ENCODE peak calls at places on chromosomes 4 and X, in four cellular contexts. One of them, this sample, is unnamed.

GRCh38 chr4:187317799-187318198 is 594.1 kb upstream of the FAT1 start:
- DNase-seq in fibroblast of pulmonary artery: no peak
- DNase-seq in IMR-90: no peak
- DNase-seq in heart right ventricle: no peak
- DNase-seq in this sample: no peak

GRCh38 chr4:41022116-41022515 is 192.2 kb downstream of the APBB2 start:
- DNase-seq in heart right ventricle: no peak
- DNase-seq in fibroblast of pulmonary artery: no peak
- DNase-seq in IMR-90: no peak
- DNase-seq in this sample: no peak

GRCh38 chr4:20486433-20486832 is 213.8 kb upstream of the PACRGL start:
- DNase-seq in heart right ventricle: no peak
- DNase-seq in IMR-90: no peak
- DNase-seq in fibroblast of pulmonary artery: no peak
- DNase-seq in this sample: no peak

GRCh38 chr4:123699823-123700822 is 303.5 kb downstream of the SPRY1 start:
- DNase-seq in heart right ventricle: peak
- DNase-seq in IMR-90: peak
- DNase-seq in fibroblast of pulmonary artery: peak
- DNase-seq in this sample: no peak

GRCh38 chr4:91325495-91325894 is 978.3 kb upstream of the GRID2 start:
- DNase-seq in heart right ventricle: no peak
- DNase-seq in fibroblast of pulmonary artery: peak
- DNase-seq in IMR-90: no peak
- DNase-seq in this sample: no peak

GRCh38 chr4:113316879-113317278 is 267.4 kb downstream of the ANK2 start:
- DNase-seq in heart right ventricle: peak
- DNase-seq in fibroblast of pulmonary artery: no peak
- DNase-seq in IMR-90: no peak
- DNase-seq in this sample: no peak

GRCh38 chr4:113502476-113502875 is 259.1 kb downstream of the CAMK2D start:
- DNase-seq in heart right ventricle: no peak
- DNase-seq in fibroblast of pulmonary artery: peak
- DNase-seq in IMR-90: peak
- DNase-seq in this sample: no peak

GRCh38 chr4:69787879-69788278 is 27.5 kb upstream of the SULT1B1 start:
- DNase-seq in heart right ventricle: no peak
- DNase-seq in fibroblast of pulmonary artery: no peak
- DNase-seq in IMR-90: peak
- DNase-seq in this sample: no peak

GRCh38 chrX:21989415-21989814 is 42.7 kb upstream of the PHEX start:
- DNase-seq in IMR-90: no peak
- DNase-seq in fibroblast of pulmonary artery: no peak
- DNase-seq in heart right ventricle: no peak
- DNase-seq in this sample: no peak

GRCh38 chr4:7185487-7186030 is 6.8 kb upstream of the SORCS2 start:
- DNase-seq in fibroblast of pulmonary artery: no peak
- DNase-seq in heart right ventricle: no peak
- DNase-seq in IMR-90: no peak
- DNase-seq in this sample: no peak

GRCh38 chr4:159071178-159071968 is 31.5 kb upstream of the RAPGEF2 start:
- DNase-seq in IMR-90: peak
- DNase-seq in heart right ventricle: no peak
- DNase-seq in fibroblast of pulmonary artery: peak
- DNase-seq in this sample: no peak

GRCh38 chr4:21593268-21594002 is 355.1 kb downstream of the KCNIP4 start:
- DNase-seq in IMR-90: no peak
- DNase-seq in fibroblast of pulmonary artery: peak
- DNase-seq in heart right ventricle: no peak
- DNase-seq in this sample: no peak

GRCh38 chrX:107205770-107206696 is at the start of the genes DNAAF6 and NUP62CL:
- DNase-seq in fibroblast of pulmonary artery: peak
- DNase-seq in heart right ventricle: peak
- DNase-seq in IMR-90: no peak
- DNase-seq in this sample: peak

GRCh38 chr4:148998719-148999118 is 556.5 kb upstream of the NR3C2 start:
- DNase-seq in heart right ventricle: no peak
- DNase-seq in IMR-90: peak
- DNase-seq in fibroblast of pulmonary artery: peak
- DNase-seq in this sample: no peak

GRCh38 chr4:24067781-24068193 is 177.9 kb upstream of the PPARGC1A start:
- DNase-seq in heart right ventricle: peak
- DNase-seq in IMR-90: peak
- DNase-seq in fibroblast of pulmonary artery: peak
- DNase-seq in this sample: peak

GRCh38 chrX:153501530-153501929 is 6.8 kb downstream of the BGN start:
- DNase-seq in heart right ventricle: no peak
- DNase-seq in fibroblast of pulmonary artery: no peak
- DNase-seq in IMR-90: no peak
- DNase-seq in this sample: no peak

GRCh38 chrX:153500676-153501280 is 6.0 kb downstream of the BGN start:
- DNase-seq in fibroblast of pulmonary artery: no peak
- DNase-seq in IMR-90: no peak
- DNase-seq in heart right ventricle: no peak
- DNase-seq in this sample: no peak

GRCh38 chrX:153498453-153498852 is 3.7 kb downstream of the BGN start:
- DNase-seq in IMR-90: no peak
- DNase-seq in fibroblast of pulmonary artery: no peak
- DNase-seq in heart right ventricle: no peak
- DNase-seq in this sample: no peak

GRCh38 chrX:153499876-153500275 is 5.1 kb downstream of the BGN start:
- DNase-seq in IMR-90: no peak
- DNase-seq in fibroblast of pulmonary artery: no peak
- DNase-seq in heart right ventricle: no peak
- DNase-seq in this sample: peak

DNA sequence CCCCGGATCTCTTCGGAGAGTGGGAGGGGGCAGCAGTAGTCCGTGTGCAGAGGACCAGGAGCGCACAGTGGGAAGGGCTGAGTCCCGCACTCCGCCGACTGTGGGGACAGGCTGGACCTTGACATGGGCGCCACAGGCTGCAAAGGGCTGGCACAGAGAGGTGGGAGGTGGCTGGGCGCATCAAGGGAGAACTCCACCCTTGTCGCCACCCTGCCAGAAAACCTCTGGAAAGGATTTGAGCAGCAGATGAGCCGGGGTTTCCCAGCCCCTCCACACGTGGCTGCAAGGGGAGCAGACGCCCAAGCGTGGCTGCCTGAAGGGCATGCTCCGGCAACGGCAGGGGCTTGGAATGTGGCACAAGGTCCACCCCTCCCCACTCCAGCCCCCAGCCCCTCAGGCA is 4.5 kb downstream of the BGN start:
- DNase-seq in IMR-90: no peak
- DNase-seq in fibroblast of pulmonary artery: no peak
- DNase-seq in heart right ventricle: no peak
- DNase-seq in this sample: no peak
- H3K4me3 ChIP-seq in IMR-90: no peak
- H3K4me3 ChIP-seq in fibroblast of pulmonary artery: no peak
- H3K4me3 ChIP-seq in heart right ventricle: no peak
- H3K4me3 ChIP-seq in this sample: peak

DNA sequence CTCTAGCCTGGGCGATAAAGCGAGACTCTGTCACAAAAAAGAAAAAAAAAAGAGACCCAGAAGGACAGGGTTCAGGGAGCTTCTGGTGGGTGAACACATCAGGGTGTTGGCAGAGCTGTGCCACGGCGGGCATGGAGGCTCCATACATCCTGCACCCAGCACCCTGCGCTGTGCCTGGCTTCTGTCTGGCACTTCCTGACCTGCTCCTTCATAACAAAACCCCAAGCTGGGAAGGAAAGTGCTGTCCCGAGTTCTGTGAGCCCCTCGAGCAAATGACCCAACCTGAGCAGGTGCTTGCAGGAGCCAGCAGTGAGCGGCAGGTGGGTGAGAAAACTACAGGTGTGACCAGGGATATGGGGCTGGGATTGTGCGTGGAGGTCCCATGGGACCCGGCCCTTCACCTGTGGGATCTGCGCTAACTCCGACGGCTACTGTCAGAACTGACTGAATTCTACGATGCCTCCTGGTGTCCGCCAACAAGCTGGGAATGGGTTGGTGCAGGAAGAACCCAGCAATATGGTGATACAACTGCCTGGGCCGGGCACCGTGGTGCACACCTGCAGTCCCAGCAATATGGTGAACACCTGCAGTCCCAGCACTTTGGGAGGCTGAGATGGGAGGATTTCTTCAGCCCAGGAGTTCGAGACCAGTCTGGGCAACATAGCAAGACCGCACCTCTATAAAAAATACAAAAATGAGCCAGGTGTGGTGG is 18.9 kb downstream of the ASMTL start:
- DNase-seq in IMR-90: no peak
- DNase-seq in heart right ventricle: no peak
- DNase-seq in fibroblast of pulmonary artery: no peak
- DNase-seq in this sample: no peak
- TF ChIP-seq CTCF in IMR-90: no peak
- TF ChIP-seq CTCF in heart right ventricle: no peak
- TF ChIP-seq CTCF in fibroblast of pulmonary artery: no peak
- TF ChIP-seq CTCF in this sample: no peak

GRCh38 chrX:63784346-63784901 is 590 bp downstream of the ARHGEF9 start:
- DNase-seq in IMR-90: no peak
- DNase-seq in heart right ventricle: no peak
- DNase-seq in fibroblast of pulmonary artery: no peak
- DNase-seq in this sample: peak
- H3K4me3 ChIP-seq in IMR-90: peak
- H3K4me3 ChIP-seq in heart right ventricle: peak
- H3K4me3 ChIP-seq in fibroblast of pulmonary artery: peak
- H3K4me3 ChIP-seq in this sample: peak

DNA sequence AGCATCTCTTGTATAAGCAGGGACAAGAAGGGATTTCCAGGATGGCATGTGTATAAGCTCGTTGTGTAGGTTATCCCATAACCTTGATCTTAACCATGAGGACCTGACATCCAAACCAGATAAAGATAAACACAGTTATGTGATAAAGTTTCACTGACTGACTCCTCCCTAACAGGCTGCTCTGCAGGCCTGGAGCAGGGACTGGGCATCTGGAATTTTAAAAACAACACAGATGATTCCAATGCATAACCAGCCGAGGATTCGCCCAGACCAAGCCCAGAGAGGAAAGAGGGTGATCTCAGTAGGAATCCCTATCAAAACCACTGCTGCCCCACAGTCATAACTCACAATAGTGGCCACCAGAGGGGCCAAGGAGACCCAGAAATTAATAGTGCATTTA is 22.7 kb downstream of the KLF3 start:
- DNase-seq in IMR-90: no peak
- DNase-seq in fibroblast of pulmonary artery: no peak
- DNase-seq in heart right ventricle: no peak
- DNase-seq in this sample: no peak
- TF ChIP-seq CTCF in IMR-90: no peak
- TF ChIP-seq CTCF in fibroblast of pulmonary artery: no peak
- TF ChIP-seq CTCF in heart right ventricle: no peak
- TF ChIP-seq CTCF in this sample: no peak

GRCh38 chr4:125390126-125390525 is 75.4 kb downstream of the FAT4 start:
- DNase-seq in fibroblast of pulmonary artery: peak
- DNase-seq in heart right ventricle: peak
- DNase-seq in IMR-90: peak
- DNase-seq in this sample: no peak
- H3K4me3 ChIP-seq in fibroblast of pulmonary artery: peak
- H3K4me3 ChIP-seq in heart right ventricle: peak
- H3K4me3 ChIP-seq in IMR-90: peak
- H3K4me3 ChIP-seq in this sample: peak

This sample was measured in left ventricle myocardium inferior.